ENCODE peak calls at places on chromosomes 4 and X, in six cellular contexts. One of them, this sample, is unnamed.

GRCh38 chrX:133402042-133402453 is 13.2 kb downstream of the GPC4 start:
- DNase-seq in upper lobe of right lung: no peak
- DNase-seq in choroid plexus epithelial cell: peak; percentile 79
- DNase-seq in dorsolateral prefrontal cortex: no peak
- DNase-seq in CD8-positive, alpha-beta T cell: no peak
- DNase-seq in WERI-Rb-1: no peak
- DNase-seq in this sample: no peak

GRCh38 chr4:67680568-67681222 is 20.3 kb downstream of the UBA6 start:
- DNase-seq in dorsolateral prefrontal cortex: no peak
- DNase-seq in upper lobe of right lung: no peak
- DNase-seq in WERI-Rb-1: no peak
- DNase-seq in choroid plexus epithelial cell: peak; percentile 66
- DNase-seq in CD8-positive, alpha-beta T cell: no peak
- DNase-seq in this sample: peak; percentile 87

GRCh38 chr4:59612235-59612634 is 1587.9 kb upstream of the ADGRL3 start:
- DNase-seq in dorsolateral prefrontal cortex: no peak
- DNase-seq in CD8-positive, alpha-beta T cell: no peak
- DNase-seq in WERI-Rb-1: no peak
- DNase-seq in upper lobe of right lung: no peak
- DNase-seq in choroid plexus epithelial cell: peak; percentile 90
- DNase-seq in this sample: peak; percentile 51

GRCh38 chr4:139593091-139593564 is 37.1 kb upstream of the SETD7 start:
- DNase-seq in WERI-Rb-1: no peak
- DNase-seq in upper lobe of right lung: no peak
- DNase-seq in CD8-positive, alpha-beta T cell: no peak
- DNase-seq in choroid plexus epithelial cell: peak; percentile 84
- DNase-seq in dorsolateral prefrontal cortex: no peak
- DNase-seq in this sample: peak; percentile 23

GRCh38 chrX:314049-314448 is 4.5 kb downstream of the GTPBP6 start:
- DNase-seq in upper lobe of right lung: no peak
- DNase-seq in choroid plexus epithelial cell: no peak
- DNase-seq in CD8-positive, alpha-beta T cell: no peak
- DNase-seq in dorsolateral prefrontal cortex: no peak
- DNase-seq in WERI-Rb-1: no peak
- DNase-seq in this sample: no peak

GRCh38 chr4:73479323-73479722 is 2.2 kb upstream of the AFM start:
- DNase-seq in choroid plexus epithelial cell: no peak
- DNase-seq in upper lobe of right lung: no peak
- DNase-seq in CD8-positive, alpha-beta T cell: no peak
- DNase-seq in dorsolateral prefrontal cortex: no peak
- DNase-seq in WERI-Rb-1: no peak
- DNase-seq in this sample: no peak

GRCh38 chr4:47213971-47214370 is 182.6 kb downstream of the GABRB1 start:
- DNase-seq in choroid plexus epithelial cell: peak; percentile 94
- DNase-seq in WERI-Rb-1: no peak
- DNase-seq in CD8-positive, alpha-beta T cell: no peak
- DNase-seq in dorsolateral prefrontal cortex: no peak
- DNase-seq in upper lobe of right lung: no peak
- DNase-seq in this sample: peak; percentile 79

GRCh38 chr4:155535802-155536454 is 130.7 kb upstream of the GUCY1A1 start:
- DNase-seq in upper lobe of right lung: no peak
- DNase-seq in choroid plexus epithelial cell: no peak
- DNase-seq in WERI-Rb-1: no peak
- DNase-seq in CD8-positive, alpha-beta T cell: no peak
- DNase-seq in dorsolateral prefrontal cortex: no peak
- DNase-seq in this sample: no peak

GRCh38 chrX:34734383-34734782 is 77.3 kb upstream of the TMEM47 start:
- DNase-seq in dorsolateral prefrontal cortex: no peak
- DNase-seq in upper lobe of right lung: no peak
- DNase-seq in WERI-Rb-1: no peak
- DNase-seq in choroid plexus epithelial cell: peak; percentile 44
- DNase-seq in CD8-positive, alpha-beta T cell: no peak
- DNase-seq in this sample: peak; percentile 3

GRCh38 chr4:55359397-55359916 is 13.4 kb downstream of the SRD5A3 start:
- DNase-seq in WERI-Rb-1: no peak
- DNase-seq in dorsolateral prefrontal cortex: no peak
- DNase-seq in CD8-positive, alpha-beta T cell: no peak
- DNase-seq in upper lobe of right lung: no peak
- DNase-seq in choroid plexus epithelial cell: no peak
- DNase-seq in this sample: no peak

GRCh38 chr4:118033148-118034060 is 882 bp upstream of the NDST3 start:
- DNase-seq in WERI-Rb-1: peak; percentile 73
- DNase-seq in choroid plexus epithelial cell: peak; percentile 39
- DNase-seq in dorsolateral prefrontal cortex: peak; percentile 69
- DNase-seq in CD8-positive, alpha-beta T cell: no peak
- DNase-seq in upper lobe of right lung: peak; percentile 77
- DNase-seq in this sample: peak; percentile 48

GRCh38 chr4:14167876-14168510 is 540.5 kb upstream of the BOD1L1 start:
- DNase-seq in dorsolateral prefrontal cortex: no peak
- DNase-seq in CD8-positive, alpha-beta T cell: no peak
- DNase-seq in upper lobe of right lung: no peak
- DNase-seq in choroid plexus epithelial cell: peak; percentile 28
- DNase-seq in WERI-Rb-1: no peak
- DNase-seq in this sample: peak; percentile 87

GRCh38 chr4:113336556-113336955 is 287.1 kb downstream of the ANK2 start:
- DNase-seq in CD8-positive, alpha-beta T cell: no peak
- DNase-seq in dorsolateral prefrontal cortex: no peak
- DNase-seq in choroid plexus epithelial cell: no peak
- DNase-seq in upper lobe of right lung: no peak
- DNase-seq in WERI-Rb-1: no peak
- DNase-seq in this sample: peak; percentile 44

GRCh38 chrX:28158019-28158777 is 176.9 kb upstream of the DCAF8L1 start:
- DNase-seq in CD8-positive, alpha-beta T cell: no peak
- DNase-seq in dorsolateral prefrontal cortex: no peak
- DNase-seq in WERI-Rb-1: no peak
- DNase-seq in choroid plexus epithelial cell: no peak
- DNase-seq in upper lobe of right lung: no peak
- DNase-seq in this sample: no peak

GRCh38 chrX:27555514-27555913 is 34.6 kb upstream of the DCAF8L2 start:
- DNase-seq in choroid plexus epithelial cell: peak; percentile 58
- DNase-seq in upper lobe of right lung: no peak
- DNase-seq in CD8-positive, alpha-beta T cell: no peak
- DNase-seq in dorsolateral prefrontal cortex: no peak
- DNase-seq in WERI-Rb-1: no peak
- DNase-seq in this sample: peak; percentile 48

GRCh38 chr4:23577398-23577797 is 312.4 kb downstream of the PPARGC1A start:
- DNase-seq in WERI-Rb-1: no peak
- DNase-seq in choroid plexus epithelial cell: no peak
- DNase-seq in upper lobe of right lung: no peak
- DNase-seq in CD8-positive, alpha-beta T cell: no peak
- DNase-seq in dorsolateral prefrontal cortex: no peak
- DNase-seq in this sample: no peak

GRCh38 chr4:13541720-13542576 is 2.4 kb downstream of the NKX3-2 start:
- DNase-seq in upper lobe of right lung: no peak
- DNase-seq in dorsolateral prefrontal cortex: peak; percentile 43
- DNase-seq in WERI-Rb-1: peak; percentile 68
- DNase-seq in CD8-positive, alpha-beta T cell: no peak
- DNase-seq in choroid plexus epithelial cell: no peak
- DNase-seq in this sample: peak; percentile 72

GRCh38 chr4:84531689-84532088 is 32.6 kb upstream of the NKX6-1 start:
- DNase-seq in CD8-positive, alpha-beta T cell: no peak
- DNase-seq in choroid plexus epithelial cell: no peak
- DNase-seq in dorsolateral prefrontal cortex: no peak
- DNase-seq in upper lobe of right lung: no peak
- DNase-seq in WERI-Rb-1: peak; percentile 43
- DNase-seq in this sample: peak; percentile 24

GRCh38 chr4:17762705-17763104 is 18.7 kb downstream of the FAM184B start:
- DNase-seq in CD8-positive, alpha-beta T cell: no peak
- DNase-seq in dorsolateral prefrontal cortex: no peak
- DNase-seq in choroid plexus epithelial cell: peak; percentile 73
- DNase-seq in WERI-Rb-1: no peak
- DNase-seq in upper lobe of right lung: no peak
- DNase-seq in this sample: peak; percentile 63

GRCh38 chr4:104416725-104417363 is 77.8 kb downstream of the CXXC4 start:
- DNase-seq in upper lobe of right lung: no peak
- DNase-seq in choroid plexus epithelial cell: no peak
- DNase-seq in WERI-Rb-1: no peak
- DNase-seq in dorsolateral prefrontal cortex: no peak
- DNase-seq in CD8-positive, alpha-beta T cell: no peak
- DNase-seq in this sample: no peak

GRCh38 chr4:85556293-85556692 is 81.3 kb downstream of the ARHGAP24 start:
- DNase-seq in choroid plexus epithelial cell: no peak
- DNase-seq in upper lobe of right lung: no peak
- DNase-seq in dorsolateral prefrontal cortex: no peak
- DNase-seq in CD8-positive, alpha-beta T cell: no peak
- DNase-seq in WERI-Rb-1: no peak
- DNase-seq in this sample: no peak

GRCh38 chrX:41723305-41723704 is 676 bp upstream of the GPR82 start:
- DNase-seq in CD8-positive, alpha-beta T cell: no peak
- DNase-seq in WERI-Rb-1: no peak
- DNase-seq in dorsolateral prefrontal cortex: no peak
- DNase-seq in upper lobe of right lung: no peak
- DNase-seq in choroid plexus epithelial cell: peak; percentile 19
- DNase-seq in this sample: no peak

GRCh38 chr4:80540785-80541469 is 205.4 kb downstream of the CFAP299 start:
- DNase-seq in CD8-positive, alpha-beta T cell: no peak
- DNase-seq in WERI-Rb-1: no peak
- DNase-seq in dorsolateral prefrontal cortex: no peak
- DNase-seq in choroid plexus epithelial cell: no peak
- DNase-seq in upper lobe of right lung: no peak
- DNase-seq in this sample: no peak

GRCh38 chr4:6885953-6886557 is 23.6 kb upstream of the TBC1D14 start:
- DNase-seq in dorsolateral prefrontal cortex: peak; percentile 65
- DNase-seq in CD8-positive, alpha-beta T cell: no peak
- DNase-seq in upper lobe of right lung: peak; percentile 78
- DNase-seq in choroid plexus epithelial cell: peak; percentile 71
- DNase-seq in WERI-Rb-1: peak; percentile 68
- DNase-seq in this sample: peak; percentile 47

GRCh38 chrX:122579521-122579920 is 604.6 kb upstream of the GRIA3 start:
- DNase-seq in CD8-positive, alpha-beta T cell: no peak
- DNase-seq in dorsolateral prefrontal cortex: no peak
- DNase-seq in upper lobe of right lung: no peak
- DNase-seq in choroid plexus epithelial cell: peak; percentile 13
- DNase-seq in WERI-Rb-1: no peak
- DNase-seq in this sample: peak; percentile 3

GRCh38 chrX:21408324-21408723 is 34.1 kb downstream of the CNKSR2 start:
- DNase-seq in dorsolateral prefrontal cortex: no peak
- DNase-seq in choroid plexus epithelial cell: no peak
- DNase-seq in WERI-Rb-1: no peak
- DNase-seq in CD8-positive, alpha-beta T cell: no peak
- DNase-seq in upper lobe of right lung: no peak
- DNase-seq in this sample: no peak

GRCh38 chrX:77422886-77423648 is 24.1 kb upstream of the FGF16 start:
- DNase-seq in WERI-Rb-1: peak; percentile 39
- DNase-seq in upper lobe of right lung: no peak
- DNase-seq in CD8-positive, alpha-beta T cell: no peak
- DNase-seq in dorsolateral prefrontal cortex: no peak
- DNase-seq in choroid plexus epithelial cell: no peak
- DNase-seq in this sample: no peak
- TF ChIP-seq CTCF in WERI-Rb-1: no peak
- TF ChIP-seq CTCF in upper lobe of right lung: no peak
- TF ChIP-seq CTCF in CD8-positive, alpha-beta T cell: no peak
- TF ChIP-seq CTCF in dorsolateral prefrontal cortex: no peak
- TF ChIP-seq CTCF in choroid plexus epithelial cell: no peak
- TF ChIP-seq CTCF in this sample: no peak

GRCh38 chrX:44344194-44344593 is 722 bp upstream of the EFHC2 start:
- DNase-seq in CD8-positive, alpha-beta T cell: peak; percentile 40
- DNase-seq in WERI-Rb-1: no peak
- DNase-seq in choroid plexus epithelial cell: no peak
- DNase-seq in upper lobe of right lung: peak; percentile 55
- DNase-seq in dorsolateral prefrontal cortex: no peak
- DNase-seq in this sample: peak; percentile 13
- H3K4me3 ChIP-seq in CD8-positive, alpha-beta T cell: peak overlapping the region; percentile 51
- H3K4me3 ChIP-seq in WERI-Rb-1: no peak overlapping the region
- H3K4me3 ChIP-seq in choroid plexus epithelial cell: no peak overlapping the region
- H3K4me3 ChIP-seq in upper lobe of right lung: peak overlapping the region; percentile 42
- H3K4me3 ChIP-seq in dorsolateral prefrontal cortex: no peak overlapping the region
- H3K4me3 ChIP-seq in this sample: no peak overlapping the region

GRCh38 chrX:40140706-40141499 is 43.1 kb upstream of the BCOR start:
- DNase-seq in choroid plexus epithelial cell: no peak
- DNase-seq in CD8-positive, alpha-beta T cell: no peak
- DNase-seq in upper lobe of right lung: peak; percentile 64
- DNase-seq in dorsolateral prefrontal cortex: no peak
- DNase-seq in WERI-Rb-1: no peak
- DNase-seq in this sample: no peak
- TF ChIP-seq CTCF in choroid plexus epithelial cell: no peak
- TF ChIP-seq CTCF in CD8-positive, alpha-beta T cell: no peak
- TF ChIP-seq CTCF in upper lobe of right lung: no peak
- TF ChIP-seq CTCF in dorsolateral prefrontal cortex: no peak
- TF ChIP-seq CTCF in WERI-Rb-1: no peak
- TF ChIP-seq CTCF in this sample: no peak

DNA sequence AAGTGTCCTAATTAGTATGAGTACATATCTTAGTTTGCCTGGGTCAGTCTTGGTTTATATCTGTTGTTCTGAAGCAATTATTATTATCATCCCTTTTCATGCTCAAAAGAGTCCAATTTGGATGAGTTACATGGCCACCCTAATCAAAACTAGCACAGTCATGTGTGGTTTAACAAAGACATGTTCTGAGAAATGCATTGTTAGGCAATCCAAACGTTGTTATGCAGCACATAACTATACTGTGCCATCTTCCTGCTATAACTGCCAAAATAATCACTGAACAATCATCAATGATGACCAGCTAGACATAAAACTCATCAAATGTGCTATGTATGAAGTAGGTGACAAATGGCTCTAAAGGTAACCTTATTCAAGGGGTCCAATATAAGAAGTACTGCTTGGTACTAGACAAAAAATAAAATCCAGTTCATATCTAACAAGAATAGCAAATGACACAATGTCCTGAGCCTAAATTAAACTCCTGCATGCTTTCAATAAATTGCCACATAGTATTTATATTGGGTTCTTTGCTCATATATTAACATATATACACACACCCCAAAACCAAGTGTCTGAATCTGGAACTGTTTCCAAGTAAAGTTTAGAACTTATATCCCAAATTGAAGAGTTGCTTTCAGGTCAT is 41.9 kb downstream of the CNOT6L start:
- DNase-seq in CD8-positive, alpha-beta T cell: no peak
- DNase-seq in WERI-Rb-1: no peak
- DNase-seq in upper lobe of right lung: no peak
- DNase-seq in choroid plexus epithelial cell: peak; percentile 47
- DNase-seq in dorsolateral prefrontal cortex: no peak
- DNase-seq in this sample: peak; percentile 54
- H3K4me3 ChIP-seq in CD8-positive, alpha-beta T cell: no peak overlapping the region
- H3K4me3 ChIP-seq in WERI-Rb-1: no peak overlapping the region
- H3K4me3 ChIP-seq in upper lobe of right lung: no peak overlapping the region
- H3K4me3 ChIP-seq in choroid plexus epithelial cell: no peak overlapping the region
- H3K4me3 ChIP-seq in dorsolateral prefrontal cortex: no peak overlapping the region
- H3K4me3 ChIP-seq in this sample: no peak overlapping the region

GRCh38 chrX:153883163-153883843 is 2.7 kb downstream of the L1CAM start:
- DNase-seq in choroid plexus epithelial cell: no peak
- DNase-seq in WERI-Rb-1: no peak
- DNase-seq in upper lobe of right lung: no peak
- DNase-seq in dorsolateral prefrontal cortex: no peak
- DNase-seq in CD8-positive, alpha-beta T cell: no peak
- DNase-seq in this sample: no peak

GRCh38 chrX:153882557-153882956 is 3.4 kb downstream of the L1CAM start:
- DNase-seq in CD8-positive, alpha-beta T cell: no peak
- DNase-seq in dorsolateral prefrontal cortex: no peak
- DNase-seq in choroid plexus epithelial cell: no peak
- DNase-seq in WERI-Rb-1: no peak
- DNase-seq in upper lobe of right lung: no peak
- DNase-seq in this sample: no peak

GRCh38 chrX:153885208-153885787 is 675 bp downstream of the L1CAM start:
- DNase-seq in upper lobe of right lung: no peak
- DNase-seq in choroid plexus epithelial cell: no peak
- DNase-seq in CD8-positive, alpha-beta T cell: no peak
- DNase-seq in dorsolateral prefrontal cortex: no peak
- DNase-seq in WERI-Rb-1: peak; percentile 57
- DNase-seq in this sample: no peak

GRCh38 chrX:153885968-153886903 is at the start of gene L1CAM:
- DNase-seq in choroid plexus epithelial cell: no peak
- DNase-seq in WERI-Rb-1: no peak
- DNase-seq in upper lobe of right lung: no peak
- DNase-seq in CD8-positive, alpha-beta T cell: no peak
- DNase-seq in dorsolateral prefrontal cortex: no peak
- DNase-seq in this sample: peak; percentile 17

GRCh38 chrX:153884136-153885076 is 1.6 kb downstream of the L1CAM start:
- DNase-seq in CD8-positive, alpha-beta T cell: no peak
- DNase-seq in upper lobe of right lung: no peak
- DNase-seq in choroid plexus epithelial cell: no peak
- DNase-seq in dorsolateral prefrontal cortex: no peak
- DNase-seq in WERI-Rb-1: peak; percentile 61
- DNase-seq in this sample: peak; percentile 20
- TF ChIP-seq CTCF in CD8-positive, alpha-beta T cell: no peak
- TF ChIP-seq CTCF in upper lobe of right lung: no peak
- TF ChIP-seq CTCF in choroid plexus epithelial cell: no peak
- TF ChIP-seq CTCF in dorsolateral prefrontal cortex: no peak
- TF ChIP-seq CTCF in WERI-Rb-1: peak; percentile 78
- TF ChIP-seq CTCF in this sample: peak; percentile 14